ENCODE peak calls at places on chromosomes 13 and 19, in four cellular contexts. V is uterus, K is lower leg skin, H is A549. P is an unnamed sample.

GRCh38 chr13:40652588-40652940 is 13.9 kb downstream of the FOXO1 start:
- DNase-seq in V (no peak), K (no peak), H (no peak), P (no peak)

GRCh38 chr19:49056101-49056901 is 1.2 kb downstream of the CGB7 start:
- DNase-seq in K (peak), H (peak), V (peak), P (no peak)

GRCh38 chr19:3034194-3034844 is 5.2 kb upstream of the TLE2 start:
- DNase-seq in H (no peak), K (no peak), V (no peak), P (no peak)

GRCh38 chr13:112729408-112729807 is 39.6 kb downstream of the ATP11A start:
- DNase-seq in K (no peak), V (no peak), H (no peak), P (no peak)

GRCh38 chr13:79883216-79883615 is 402.3 kb downstream of the NDFIP2 start:
- DNase-seq in K (no peak), H (no peak), V (no peak), P (no peak)

GRCh38 chr19:41870401-41870873 is 6.6 kb upstream of the CD79A start:
- DNase-seq in V (no peak), H (no peak), K (no peak), P (no peak)

GRCh38 chr19:42427313-42427712 is at the start of gene LIPE:
- DNase-seq in H (no peak), K (no peak), V (no peak), P (no peak)

GRCh38 chr13:26485786-26486185 is 71.7 kb upstream of the WASF3 start:
- DNase-seq in K (peak), H (no peak), V (peak), P (no peak)

GRCh38 chr19:4327252-4327876 is 11.3 kb downstream of the STAP2 start:
- DNase-seq in K (peak), H (no peak), V (peak), P (peak)

GRCh38 chr19:52734340-52734892 is 428 bp downstream of the ZNF611 start:
- DNase-seq in V (peak), K (no peak), H (no peak), P (no peak)
- TF ChIP-seq POLR2A in V (no peak), K (no peak), H (no peak), P (no peak)

GRCh38 chr19:480016-480855 is 16.1 kb upstream of the MADCAM1 start:
- DNase-seq in H (peak), K (peak), V (peak), P (no peak)
- TF ChIP-seq CTCF in H (peak), K (no peak), V (peak), P (peak)

DNA sequence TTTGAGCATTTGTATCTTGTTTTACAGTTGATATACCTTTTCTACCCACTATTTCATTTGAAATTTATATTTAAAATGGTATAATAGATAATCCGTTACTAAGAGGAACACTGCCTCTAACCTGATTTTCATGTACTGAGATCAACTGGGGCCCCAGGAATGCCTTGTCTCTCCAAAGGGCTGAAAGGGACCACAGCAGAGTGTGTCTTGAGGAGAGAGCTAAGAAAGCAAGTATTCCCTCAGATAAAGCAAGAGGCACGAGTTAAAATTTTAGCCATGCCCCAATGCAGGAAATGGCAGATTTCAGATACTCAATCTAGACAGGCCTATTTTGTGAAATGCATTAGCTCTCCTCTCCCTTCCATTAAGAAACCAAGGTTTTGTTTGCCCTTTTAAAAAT is 10.7 kb downstream of the UQCRFS1 start:
- DNase-seq in V (no peak), H (no peak), K (no peak), P (no peak)
- TF ChIP-seq POLR2A in V (no peak), H (no peak), K (no peak), P (no peak)

GRCh38 chr13:46342538-46342937 is 44.5 kb downstream of the RUBCNL start:
- DNase-seq in K (no peak), V (no peak), H (no peak), P (no peak)
- TF ChIP-seq CTCF in K (no peak), V (no peak), H (no peak), P (no peak)

DNA sequence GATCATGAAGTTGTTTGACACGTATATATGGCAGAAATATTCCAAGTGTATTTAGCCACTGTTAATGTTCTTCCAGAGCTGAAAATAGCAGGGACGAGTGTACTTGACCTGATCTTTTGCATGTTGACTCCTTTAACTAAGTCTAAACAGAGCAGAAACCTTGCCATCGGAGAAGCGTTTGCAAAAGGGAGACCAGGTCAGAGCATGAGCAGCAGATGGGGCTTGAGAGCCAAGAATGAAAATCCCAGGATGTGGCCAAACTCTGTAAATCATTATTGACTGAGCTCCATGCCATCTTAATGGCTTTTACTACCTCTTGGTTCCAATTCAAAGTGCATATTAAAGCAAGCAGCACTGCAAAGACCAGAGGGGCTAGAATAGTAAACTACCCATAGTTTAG is 55.5 kb downstream of the FAM216B start:
- DNase-seq in H (peak), K (no peak), V (no peak), P (no peak)
- TF ChIP-seq POLR2A in H (no peak), K (no peak), V (no peak), P (no peak)

GRCh38 chr13:34899888-34900287 is 42.2 kb upstream of the NBEA start:
- DNase-seq in V (no peak), K (no peak), H (no peak), P (no peak)

GRCh38 chr13:34900288-34900739 is 41.8 kb upstream of the NBEA start:
- DNase-seq in K (no peak), V (no peak), H (no peak), P (no peak)

GRCh38 chr13:34897220-34897619 is 44.9 kb upstream of the NBEA start:
- DNase-seq in K (no peak), H (no peak), V (no peak), P (no peak)

DNA sequence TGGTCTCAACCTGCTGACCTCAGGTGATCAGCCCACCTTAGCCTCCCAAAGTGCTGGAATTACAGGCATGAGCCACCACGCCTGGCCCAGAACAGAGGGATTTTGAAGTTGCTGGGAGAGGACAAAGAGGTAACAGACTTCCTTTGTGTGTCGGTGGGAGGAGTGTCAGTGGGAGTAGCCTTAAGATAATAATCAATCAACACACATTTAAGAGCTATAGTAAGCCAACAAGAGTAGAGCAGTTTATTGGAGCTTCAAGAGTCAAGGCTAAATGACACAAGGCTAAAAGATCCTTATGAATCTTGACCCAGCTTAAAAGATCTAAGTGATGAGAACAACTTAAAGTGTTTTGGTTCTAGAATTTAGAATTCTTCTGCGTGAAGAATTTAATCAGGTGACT is 47.3 kb upstream of the NBEA start:
- DNase-seq in V (no peak), H (no peak), K (no peak), P (no peak)
- TF ChIP-seq CTCF in V (no peak), H (no peak), K (no peak), P (no peak)